ENCODE peak calls at places on chromosomes 2 and 18, in four cellular contexts. W is endothelial cell of umbilical vein, V is right cardiac atrium, K is spleen. S is an unnamed sample.

GRCh38 chr2:85312404-85312803 is 15.4 kb downstream of the TGOLN2 start:
- DNase-seq in V (no peak), W (no peak), K (no peak), S (no peak)

GRCh38 chr2:147182260-147182659 is 662.6 kb upstream of the ACVR2A start:
- DNase-seq in K (no peak), W (no peak), V (no peak), S (peak; percentile 68)

GRCh38 chr2:78676921-78677696 is 348.4 kb upstream of the REG3G start:
- DNase-seq in V (no peak), W (no peak), K (no peak), S (no peak)

GRCh38 chr18:71398530-71398929 is 1109.7 kb downstream of the SOCS6 start:
- DNase-seq in K (no peak), V (no peak), W (peak; percentile 35), S (no peak)

GRCh38 chr2:238170386-238171071 is 11.8 kb downstream of the ERFE start:
- DNase-seq in V (peak; percentile 61), K (no peak), W (peak; percentile 26), S (no peak)

GRCh38 chr2:203282101-203282500 is 43.3 kb downstream of the CYP20A1 start:
- DNase-seq in W (no peak), K (no peak), V (no peak), S (no peak)

GRCh38 chr2:121536347-121536746 is 5.7 kb downstream of the RNU4ATAC start:
- DNase-seq in K (no peak), W (no peak), V (no peak), S (no peak)

GRCh38 chr18:11163668-11164067 is 14.3 kb upstream of the PIEZO2 start:
- DNase-seq in W (peak; percentile 36), V (peak; percentile 73), K (no peak), S (peak; percentile 9)

DNA sequence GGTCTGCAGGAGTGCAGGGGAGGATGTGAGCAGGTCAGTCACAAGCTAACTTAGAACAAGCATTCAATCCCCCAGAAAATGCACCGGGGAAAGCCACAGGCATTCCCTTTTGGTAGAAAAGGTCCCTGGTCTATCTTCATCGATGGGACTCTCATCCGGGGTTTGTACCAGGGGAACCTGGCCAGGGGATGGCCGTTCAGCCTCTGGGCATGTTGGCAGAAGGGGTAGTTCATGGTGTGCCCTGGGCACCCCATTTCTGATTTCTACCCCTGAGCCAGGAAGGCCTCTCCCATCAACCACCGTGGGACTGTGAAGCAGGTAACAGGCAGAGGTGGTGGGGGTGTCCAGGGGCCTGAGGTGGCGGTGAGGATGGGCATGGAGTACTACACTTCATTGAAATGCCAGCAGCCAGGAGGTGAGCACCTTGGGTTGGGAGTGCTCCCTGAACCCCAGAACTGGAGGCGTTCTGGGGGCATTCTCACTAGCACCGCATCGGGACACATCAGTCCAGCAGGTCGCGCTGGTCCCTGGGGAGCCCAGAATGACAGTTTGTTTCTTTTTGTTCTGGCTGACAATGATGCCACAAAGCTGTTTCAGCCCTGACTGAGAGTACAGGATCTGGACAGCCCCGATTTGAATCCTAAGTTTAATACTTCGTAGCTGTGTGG is 172.3 kb downstream of the SMAD7 start:
- DNase-seq in K (no peak), V (peak; percentile 45), W (no peak), S (no peak)
- H3K4me1 ChIP-seq in K (peaks cover 52% of the 10 kb centered on the region), V (peaks cover 49% of the 10 kb centered on the region), W (peaks cover 22% of the 10 kb centered on the region), S (peaks cover 5% of the 10 kb centered on the region)

GRCh38 chr2:132517386-132517785 is 100.8 kb downstream of the GPR39 start:
- DNase-seq in K (no peak), V (no peak), W (no peak), S (no peak)

GRCh38 chr2:132519566-132519965 is 103.0 kb downstream of the GPR39 start:
- DNase-seq in V (no peak), K (no peak), W (no peak), S (no peak)

DNA sequence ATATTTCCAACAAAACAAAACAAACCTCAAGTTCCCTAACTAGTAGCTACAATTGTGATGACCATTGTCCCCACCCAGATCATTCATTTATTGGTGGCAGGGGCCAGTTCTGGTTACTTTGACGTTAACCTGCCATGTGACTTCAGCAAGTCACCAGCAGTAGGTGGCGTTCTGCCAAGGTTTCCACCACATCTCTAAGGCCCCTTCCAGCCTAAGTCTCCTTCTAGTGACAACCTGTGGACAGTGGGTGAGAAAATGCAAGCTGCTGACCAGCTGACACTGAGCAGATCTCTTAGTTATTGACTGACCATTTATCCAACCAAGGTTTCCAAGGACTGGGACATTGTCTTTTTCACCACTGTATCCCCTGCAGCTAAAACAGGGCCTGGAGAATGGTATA is 98.4 kb downstream of the GPR39 start:
- DNase-seq in V (peak; percentile 24), K (no peak), W (no peak), S (no peak)
- H3K9me3 ChIP-seq in V (no peaks in the 10 kb centered on the region), K (no peaks in the 10 kb centered on the region), W (no peaks in the 10 kb centered on the region), S (no peaks in the 10 kb centered on the region)

GRCh38 chr2:186306754-186307153 is 179.3 kb upstream of the ZC3H15 start:
- DNase-seq in W (no peak), K (no peak), V (no peak), S (no peak)

GRCh38 chr2:186304064-186304463 is 182.0 kb upstream of the ZC3H15 start:
- DNase-seq in V (no peak), W (no peak), K (no peak), S (no peak)

GRCh38 chr2:186307871-186308270 is 178.2 kb upstream of the ZC3H15 start:
- DNase-seq in W (no peak), K (no peak), V (no peak), S (no peak)

GRCh38 chr2:186299610-186300009 is 186.4 kb upstream of the ZC3H15 start:
- DNase-seq in W (no peak), K (no peak), V (no peak), S (peak; percentile 15)

DNA sequence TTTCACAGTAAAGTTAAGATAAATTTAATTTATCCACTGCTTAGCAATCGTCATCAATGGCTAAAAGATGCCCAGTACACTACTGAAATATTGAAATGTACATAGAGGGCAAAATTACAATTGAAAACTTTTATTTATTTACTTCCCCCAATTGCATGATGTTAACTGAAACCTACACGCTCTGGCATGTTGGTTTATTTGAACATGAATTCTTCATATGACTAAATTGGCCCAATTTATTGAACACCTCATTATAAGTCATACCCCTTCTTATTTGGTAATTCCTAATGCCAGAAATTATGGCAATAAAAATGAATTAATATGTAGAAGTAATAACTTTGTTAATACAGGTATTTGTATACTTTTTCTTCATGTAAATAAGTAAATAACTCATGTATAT is 183.0 kb upstream of the ZC3H15 start:
- DNase-seq in V (no peak), W (no peak), K (no peak), S (no peak)
- H3K27ac ChIP-seq in V (no peak overlapping the region), W (no peak overlapping the region), K (no peak overlapping the region), S (no peak overlapping the region)

DNA sequence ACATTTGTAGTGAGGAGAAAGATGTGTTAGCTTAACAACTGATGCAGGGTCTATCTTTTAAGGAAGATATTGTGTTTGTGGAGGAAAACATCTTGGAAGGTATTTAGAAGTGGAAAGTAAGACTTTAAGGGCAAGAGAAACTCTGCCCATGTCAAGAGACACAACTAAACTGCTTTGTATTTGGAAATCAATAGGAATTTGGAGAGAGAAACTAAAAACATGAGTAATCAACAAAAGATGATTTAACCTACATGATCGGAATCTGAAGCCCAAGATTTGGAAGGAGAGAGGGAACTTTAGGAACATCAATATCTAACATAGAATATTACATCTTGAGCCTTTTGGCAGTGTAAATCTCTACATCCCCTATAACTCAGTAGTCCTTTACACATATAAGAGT is 184.2 kb upstream of the COL3A1 start:
- DNase-seq in V (no peak), W (no peak), K (no peak), S (no peak)
- H3K4me1 ChIP-seq in V (no peaks in the 10 kb centered on the region), W (peaks cover 26% of the 10 kb centered on the region), K (no peaks in the 10 kb centered on the region), S (no peaks in the 10 kb centered on the region)

GRCh38 chr18:78519394-78520062 is 460.1 kb upstream of the SALL3 start:
- DNase-seq in W (no peak), V (no peak), K (no peak), S (peak; percentile 74)

GRCh38 chr18:78517328-78517727 is 462.3 kb upstream of the SALL3 start:
- DNase-seq in W (no peak), K (no peak), V (no peak), S (no peak)

GRCh38 chr18:78517973-78518372 is 461.6 kb upstream of the SALL3 start:
- DNase-seq in K (no peak), W (no peak), V (no peak), S (no peak)

GRCh38 chr18:78521136-78521535 is 458.5 kb upstream of the SALL3 start:
- DNase-seq in W (no peak), K (no peak), V (no peak), S (no peak)

DNA sequence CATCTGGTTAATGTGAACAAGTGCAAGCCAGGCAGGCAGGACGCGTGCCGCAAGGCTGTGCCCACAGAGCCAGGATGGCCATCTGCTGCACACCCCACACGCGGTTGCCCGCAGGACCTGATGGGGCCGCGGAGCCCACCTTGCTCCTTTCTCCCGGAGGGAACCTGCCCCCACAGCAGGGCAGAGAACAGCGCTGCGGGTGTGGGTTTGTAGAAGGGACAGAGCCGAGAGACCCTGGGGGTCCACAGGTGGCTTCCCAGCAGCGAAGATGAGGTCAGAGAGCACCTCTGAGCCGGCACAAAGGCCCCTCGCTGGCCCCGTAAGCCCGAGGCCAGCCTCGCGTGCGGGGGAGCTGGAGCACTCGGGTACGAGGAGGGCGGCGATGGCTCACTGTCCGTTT is 460.8 kb upstream of the SALL3 start:
- DNase-seq in K (no peak), W (no peak), V (no peak), S (no peak)
- H3K9me3 ChIP-seq in K (no peaks in the 10 kb centered on the region), W (peaks cover 9% of the 10 kb centered on the region), V (no peaks in the 10 kb centered on the region), S (no peaks in the 10 kb centered on the region)

GRCh38 chr2:175107146-175107545 is 60.9 kb downstream of the ATF2 start:
- DNase-seq in K (no peak), V (no peak), W (no peak), S (no peak)

DNA sequence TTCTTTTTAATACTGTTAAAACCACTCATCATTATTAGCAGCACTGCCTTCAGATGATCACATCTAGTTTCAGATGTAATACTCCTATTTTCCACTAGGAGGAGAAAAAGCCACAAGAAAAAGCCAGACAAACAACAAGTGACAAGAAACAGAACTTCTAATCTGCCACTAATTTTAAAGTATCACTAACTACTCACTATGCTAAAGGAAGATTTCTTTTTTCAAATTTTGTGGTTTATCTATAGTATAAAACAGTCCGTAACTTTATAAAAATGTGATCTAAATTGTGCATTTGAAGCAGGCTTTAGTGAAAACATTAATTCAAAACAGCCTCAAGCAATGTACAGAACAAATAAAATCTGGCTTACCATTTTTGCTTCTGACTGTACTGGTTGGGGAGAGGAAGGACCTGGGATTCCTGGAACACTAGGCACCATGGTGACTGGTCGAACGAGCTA is 56.8 kb downstream of the ATF2 start:
- DNase-seq in V (no peak), K (no peak), W (peak; percentile 63), S (peak; percentile 66)
- H3K27ac ChIP-seq in V (no peak overlapping the region), K (no peak overlapping the region), W (no peak overlapping the region), S (no peak overlapping the region)

GRCh38 chr2:160397530-160397865 is 96.1 kb downstream of the RBMS1 start:
- DNase-seq in V (no peak), K (no peak), W (no peak), S (no peak)

GRCh38 chr2:160402498-160402897 is 91.1 kb downstream of the RBMS1 start:
- DNase-seq in W (no peak), K (no peak), V (no peak), S (no peak)

GRCh38 chr2:160401895-160402294 is 91.7 kb downstream of the RBMS1 start:
- DNase-seq in K (no peak), V (no peak), W (no peak), S (no peak)

GRCh38 chr2:160402997-160403979 is 90.3 kb downstream of the RBMS1 start:
- DNase-seq in W (peak; percentile 41), V (no peak), K (no peak), S (no peak)

GRCh38 chr2:160399880-160400279 is 93.7 kb downstream of the RBMS1 start:
- DNase-seq in V (no peak), W (no peak), K (no peak), S (no peak)
- H3K4me1 ChIP-seq in V (peaks cover 17% of the 10 kb centered on the region), W (peaks cover 55% of the 10 kb centered on the region), K (peaks cover 100% of the 10 kb centered on the region), S (peaks cover 24% of the 10 kb centered on the region)

S was measured in small intestine.